ENCODE peak calls at places on chromosomes 2 and 18, in nine cellular contexts. One of them, this sample, is unnamed.

GRCh38 chr2:54047658-54048057 is 67.8 kb upstream of the ACYP2 start:
- DNase-seq in cardiac muscle cell: peak; percentile 54
- DNase-seq in neural progenitor cell: no peak
- DNase-seq in fibroblast of lung: no peak
- DNase-seq in heart left ventricle: no peak
- DNase-seq in mammary epithelial cell: no peak
- DNase-seq in body of pancreas: no peak
- DNase-seq in tibial artery: no peak
- DNase-seq in breast epithelium: no peak
- DNase-seq in this sample: no peak

GRCh38 chr2:145561152-145561551 is 1041.2 kb upstream of the ZEB2 start:
- DNase-seq in cardiac muscle cell: no peak
- DNase-seq in neural progenitor cell: no peak
- DNase-seq in fibroblast of lung: no peak
- DNase-seq in heart left ventricle: no peak
- DNase-seq in mammary epithelial cell: no peak
- DNase-seq in body of pancreas: no peak
- DNase-seq in tibial artery: no peak
- DNase-seq in breast epithelium: no peak
- DNase-seq in this sample: no peak

GRCh38 chr18:30556112-30556511 is 486.4 kb downstream of the DSC3 start:
- DNase-seq in cardiac muscle cell: no peak
- DNase-seq in neural progenitor cell: no peak
- DNase-seq in fibroblast of lung: no peak
- DNase-seq in heart left ventricle: no peak
- DNase-seq in mammary epithelial cell: no peak
- DNase-seq in body of pancreas: no peak
- DNase-seq in tibial artery: no peak
- DNase-seq in breast epithelium: no peak
- DNase-seq in this sample: no peak

GRCh38 chr2:19893520-19894134 is 8.2 kb downstream of the TTC32 start:
- DNase-seq in cardiac muscle cell: no peak
- DNase-seq in neural progenitor cell: no peak
- DNase-seq in fibroblast of lung: no peak
- DNase-seq in heart left ventricle: no peak
- DNase-seq in mammary epithelial cell: no peak
- DNase-seq in body of pancreas: no peak
- DNase-seq in tibial artery: no peak
- DNase-seq in breast epithelium: no peak
- DNase-seq in this sample: no peak

GRCh38 chr2:215454519-215454918 is 18.7 kb upstream of the FN1 start:
- DNase-seq in cardiac muscle cell: peak; percentile 67
- DNase-seq in neural progenitor cell: peak; percentile 31
- DNase-seq in fibroblast of lung: peak; percentile 66
- DNase-seq in heart left ventricle: no peak
- DNase-seq in mammary epithelial cell: peak; percentile 43
- DNase-seq in body of pancreas: no peak
- DNase-seq in tibial artery: no peak
- DNase-seq in breast epithelium: no peak
- DNase-seq in this sample: no peak

GRCh38 chr2:61435291-61435690 is 35.6 kb downstream of the USP34 start:
- DNase-seq in cardiac muscle cell: no peak
- DNase-seq in neural progenitor cell: no peak
- DNase-seq in fibroblast of lung: no peak
- DNase-seq in heart left ventricle: no peak
- DNase-seq in mammary epithelial cell: no peak
- DNase-seq in body of pancreas: no peak
- DNase-seq in tibial artery: no peak
- DNase-seq in breast epithelium: no peak
- DNase-seq in this sample: no peak

GRCh38 chr2:106124787-106125549 is 69.1 kb downstream of the UXS1 start:
- DNase-seq in cardiac muscle cell: no peak
- DNase-seq in neural progenitor cell: no peak
- DNase-seq in fibroblast of lung: no peak
- DNase-seq in heart left ventricle: no peak
- DNase-seq in mammary epithelial cell: peak; percentile 50
- DNase-seq in body of pancreas: peak; percentile 72
- DNase-seq in tibial artery: no peak
- DNase-seq in breast epithelium: no peak
- DNase-seq in this sample: no peak

GRCh38 chr2:239075918-239076727 is 228.2 kb downstream of the TWIST2 start:
- DNase-seq in cardiac muscle cell: no peak
- DNase-seq in neural progenitor cell: no peak
- DNase-seq in fibroblast of lung: no peak
- DNase-seq in heart left ventricle: no peak
- DNase-seq in mammary epithelial cell: no peak
- DNase-seq in body of pancreas: peak; percentile 11
- DNase-seq in tibial artery: peak; percentile 46
- DNase-seq in breast epithelium: no peak
- DNase-seq in this sample: no peak

GRCh38 chr2:131049150-131049718 is 44.0 kb downstream of the FAM168B start:
- DNase-seq in cardiac muscle cell: no peak
- DNase-seq in neural progenitor cell: no peak
- DNase-seq in fibroblast of lung: no peak
- DNase-seq in heart left ventricle: no peak
- DNase-seq in mammary epithelial cell: no peak
- DNase-seq in body of pancreas: no peak
- DNase-seq in tibial artery: no peak
- DNase-seq in breast epithelium: no peak
- DNase-seq in this sample: no peak

GRCh38 chr2:128564131-128564530 is 245.5 kb upstream of the HS6ST1 start:
- DNase-seq in cardiac muscle cell: no peak
- DNase-seq in neural progenitor cell: no peak
- DNase-seq in fibroblast of lung: no peak
- DNase-seq in heart left ventricle: no peak
- DNase-seq in mammary epithelial cell: no peak
- DNase-seq in body of pancreas: no peak
- DNase-seq in tibial artery: no peak
- DNase-seq in breast epithelium: no peak
- DNase-seq in this sample: peak; percentile 1

GRCh38 chr2:200778038-200778437 is 33.7 kb upstream of the BZW1 start:
- DNase-seq in cardiac muscle cell: peak; percentile 57
- DNase-seq in neural progenitor cell: no peak
- DNase-seq in fibroblast of lung: no peak
- DNase-seq in heart left ventricle: no peak
- DNase-seq in mammary epithelial cell: no peak
- DNase-seq in body of pancreas: no peak
- DNase-seq in tibial artery: no peak
- DNase-seq in breast epithelium: no peak
- DNase-seq in this sample: no peak

GRCh38 chr2:17805166-17805565 is 11.1 kb upstream of the MSGN1 start:
- DNase-seq in cardiac muscle cell: no peak
- DNase-seq in neural progenitor cell: no peak
- DNase-seq in fibroblast of lung: no peak
- DNase-seq in heart left ventricle: no peak
- DNase-seq in mammary epithelial cell: no peak
- DNase-seq in body of pancreas: no peak
- DNase-seq in tibial artery: no peak
- DNase-seq in breast epithelium: no peak
- DNase-seq in this sample: no peak

GRCh38 chr2:17800693-17801458 is 15.4 kb upstream of the MSGN1 start:
- DNase-seq in cardiac muscle cell: no peak
- DNase-seq in neural progenitor cell: no peak
- DNase-seq in fibroblast of lung: no peak
- DNase-seq in heart left ventricle: no peak
- DNase-seq in mammary epithelial cell: peak; percentile 55
- DNase-seq in body of pancreas: no peak
- DNase-seq in tibial artery: no peak
- DNase-seq in breast epithelium: no peak
- DNase-seq in this sample: no peak

GRCh38 chr2:17803492-17803891 is 12.8 kb upstream of the MSGN1 start:
- DNase-seq in cardiac muscle cell: no peak
- DNase-seq in neural progenitor cell: no peak
- DNase-seq in fibroblast of lung: no peak
- DNase-seq in heart left ventricle: no peak
- DNase-seq in mammary epithelial cell: no peak
- DNase-seq in body of pancreas: no peak
- DNase-seq in tibial artery: no peak
- DNase-seq in breast epithelium: no peak
- DNase-seq in this sample: no peak

GRCh38 chr2:17805717-17806354 is 10.4 kb upstream of the MSGN1 start:
- DNase-seq in cardiac muscle cell: no peak
- DNase-seq in neural progenitor cell: no peak
- DNase-seq in fibroblast of lung: no peak
- DNase-seq in heart left ventricle: no peak
- DNase-seq in mammary epithelial cell: no peak
- DNase-seq in body of pancreas: no peak
- DNase-seq in tibial artery: no peak
- DNase-seq in breast epithelium: no peak
- DNase-seq in this sample: no peak

GRCh38 chr2:17804358-17804757 is 11.9 kb upstream of the MSGN1 start:
- DNase-seq in cardiac muscle cell: no peak
- DNase-seq in neural progenitor cell: no peak
- DNase-seq in fibroblast of lung: no peak
- DNase-seq in heart left ventricle: no peak
- DNase-seq in mammary epithelial cell: no peak
- DNase-seq in body of pancreas: no peak
- DNase-seq in tibial artery: no peak
- DNase-seq in breast epithelium: no peak
- DNase-seq in this sample: no peak
- H3K4me1 ChIP-seq in cardiac muscle cell: no peaks in the 10 kb centered on the region
- H3K4me1 ChIP-seq in neural progenitor cell: peaks cover 6% of the 10 kb centered on the region
- H3K4me1 ChIP-seq in fibroblast of lung: no peaks in the 10 kb centered on the region
- H3K4me1 ChIP-seq in heart left ventricle: peaks cover 11% of the 10 kb centered on the region
- H3K4me1 ChIP-seq in mammary epithelial cell: no peaks in the 10 kb centered on the region
- H3K4me1 ChIP-seq in body of pancreas: no peaks in the 10 kb centered on the region
- H3K4me1 ChIP-seq in tibial artery: no peaks in the 10 kb centered on the region
- H3K4me1 ChIP-seq in breast epithelium: no peaks in the 10 kb centered on the region
- H3K4me1 ChIP-seq in this sample: no peaks in the 10 kb centered on the region

GRCh38 chr2:68287580-68288441 is 31.9 kb downstream of the CNRIP1 start:
- DNase-seq in cardiac muscle cell: peak; percentile 77
- DNase-seq in neural progenitor cell: no peak
- DNase-seq in fibroblast of lung: peak; percentile 86
- DNase-seq in heart left ventricle: no peak
- DNase-seq in mammary epithelial cell: peak; percentile 12
- DNase-seq in body of pancreas: peak; percentile 19
- DNase-seq in tibial artery: peak; percentile 30
- DNase-seq in breast epithelium: no peak
- DNase-seq in this sample: no peak
- H3K4me1 ChIP-seq in cardiac muscle cell: peaks cover 19% of the 10 kb centered on the region
- H3K4me1 ChIP-seq in neural progenitor cell: no peaks in the 10 kb centered on the region
- H3K4me1 ChIP-seq in fibroblast of lung: peaks cover 2% of the 10 kb centered on the region
- H3K4me1 ChIP-seq in heart left ventricle: no peaks in the 10 kb centered on the region
- H3K4me1 ChIP-seq in mammary epithelial cell: peaks cover 4% of the 10 kb centered on the region
- H3K4me1 ChIP-seq in body of pancreas: no peaks in the 10 kb centered on the region
- H3K4me1 ChIP-seq in tibial artery: no peaks in the 10 kb centered on the region
- H3K4me1 ChIP-seq in breast epithelium: peaks cover 13% of the 10 kb centered on the region
- H3K4me1 ChIP-seq in this sample: no peaks in the 10 kb centered on the region

GRCh38 chr18:76955529-76956170 is 133.3 kb downstream of the ZNF236 start:
- DNase-seq in cardiac muscle cell: no peak
- DNase-seq in neural progenitor cell: no peak
- DNase-seq in fibroblast of lung: no peak
- DNase-seq in heart left ventricle: no peak
- DNase-seq in mammary epithelial cell: no peak
- DNase-seq in body of pancreas: peak; percentile 67
- DNase-seq in tibial artery: no peak
- DNase-seq in breast epithelium: no peak
- DNase-seq in this sample: no peak

GRCh38 chr18:76953186-76953982 is 131.0 kb downstream of the ZNF236 start:
- DNase-seq in cardiac muscle cell: peak; percentile 63
- DNase-seq in neural progenitor cell: no peak
- DNase-seq in fibroblast of lung: peak; percentile 48
- DNase-seq in heart left ventricle: peak; percentile 69
- DNase-seq in mammary epithelial cell: no peak
- DNase-seq in body of pancreas: peak; percentile 88
- DNase-seq in tibial artery: peak; percentile 69
- DNase-seq in breast epithelium: peak; percentile 87
- DNase-seq in this sample: no peak

GRCh38 chr18:76951600-76952247 is 129.4 kb downstream of the ZNF236 start:
- DNase-seq in cardiac muscle cell: no peak
- DNase-seq in neural progenitor cell: no peak
- DNase-seq in fibroblast of lung: no peak
- DNase-seq in heart left ventricle: no peak
- DNase-seq in mammary epithelial cell: no peak
- DNase-seq in body of pancreas: no peak
- DNase-seq in tibial artery: no peak
- DNase-seq in breast epithelium: no peak
- DNase-seq in this sample: no peak

GRCh38 chr18:76956648-76957047 is 134.3 kb downstream of the ZNF236 start:
- DNase-seq in cardiac muscle cell: no peak
- DNase-seq in neural progenitor cell: no peak
- DNase-seq in fibroblast of lung: no peak
- DNase-seq in heart left ventricle: no peak
- DNase-seq in mammary epithelial cell: no peak
- DNase-seq in body of pancreas: no peak
- DNase-seq in tibial artery: no peak
- DNase-seq in breast epithelium: no peak
- DNase-seq in this sample: no peak

DNA sequence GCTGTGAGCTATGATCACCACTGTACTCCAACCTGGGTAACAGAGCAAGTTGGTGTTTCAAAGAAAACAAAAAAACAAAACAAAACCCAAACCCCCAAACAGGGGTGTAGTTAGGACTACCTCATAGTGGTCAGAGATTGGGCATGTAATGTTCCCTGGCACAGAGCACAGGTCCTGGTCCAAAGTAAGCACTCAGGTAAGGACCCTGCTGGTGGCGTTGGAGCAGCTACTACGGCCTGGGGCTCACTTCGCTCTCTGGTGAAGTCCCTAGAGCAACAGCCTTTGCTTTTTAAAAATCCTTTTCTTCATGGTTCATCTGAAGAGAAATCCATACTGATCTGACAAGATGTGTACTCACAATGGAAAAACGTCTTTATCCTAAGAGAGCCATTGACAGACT is 130.4 kb downstream of the ZNF236 start:
- DNase-seq in cardiac muscle cell: no peak
- DNase-seq in neural progenitor cell: no peak
- DNase-seq in fibroblast of lung: no peak
- DNase-seq in heart left ventricle: no peak
- DNase-seq in mammary epithelial cell: no peak
- DNase-seq in body of pancreas: no peak
- DNase-seq in tibial artery: no peak
- DNase-seq in breast epithelium: no peak
- DNase-seq in this sample: no peak
- H3K4me1 ChIP-seq in cardiac muscle cell: no peaks in the 10 kb centered on the region
- H3K4me1 ChIP-seq in neural progenitor cell: no peaks in the 10 kb centered on the region
- H3K4me1 ChIP-seq in fibroblast of lung: no peaks in the 10 kb centered on the region
- H3K4me1 ChIP-seq in heart left ventricle: peaks cover 12% of the 10 kb centered on the region
- H3K4me1 ChIP-seq in mammary epithelial cell: no peaks in the 10 kb centered on the region
- H3K4me1 ChIP-seq in body of pancreas: peaks cover 19% of the 10 kb centered on the region
- H3K4me1 ChIP-seq in tibial artery: peaks cover 13% of the 10 kb centered on the region
- H3K4me1 ChIP-seq in breast epithelium: peaks cover 4% of the 10 kb centered on the region
- H3K4me1 ChIP-seq in this sample: no peaks in the 10 kb centered on the region

DNA sequence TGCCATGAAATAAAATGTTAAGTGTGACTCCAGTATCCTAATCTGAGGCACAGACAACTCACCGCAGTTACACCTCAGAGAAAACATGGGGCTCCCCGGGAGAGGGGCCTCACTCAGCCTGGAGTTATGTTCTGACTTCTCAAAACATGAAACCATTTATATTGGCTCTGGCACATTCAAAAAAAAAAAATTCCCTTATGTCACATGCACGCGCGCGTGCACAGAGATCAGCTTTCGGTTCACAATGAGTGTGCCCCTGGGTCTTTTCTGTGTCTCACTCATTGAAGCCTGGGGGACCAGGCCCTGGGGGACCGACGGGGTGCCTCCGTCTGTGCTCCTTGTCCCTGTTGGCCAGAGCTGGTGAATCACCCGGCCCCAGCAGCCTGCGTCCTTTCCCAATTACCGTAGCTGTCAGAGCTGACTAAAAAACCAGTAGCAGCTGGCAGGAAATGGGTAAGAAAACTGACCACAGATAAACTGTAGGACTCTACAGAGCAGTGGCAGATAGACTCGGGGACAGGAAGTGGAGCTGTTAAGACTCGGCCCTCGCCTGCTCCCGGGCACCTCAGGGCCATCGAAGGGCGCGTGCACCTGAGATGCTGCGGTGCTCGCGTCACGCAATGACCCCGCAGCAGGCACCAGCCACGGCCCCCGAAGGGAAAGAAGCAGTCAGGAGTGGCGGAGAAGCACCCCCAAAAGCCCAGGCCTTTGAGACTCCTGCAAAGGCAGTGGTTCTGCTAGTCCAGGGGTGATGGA is 138.3 kb upstream of the ID2 start:
- DNase-seq in cardiac muscle cell: peak; percentile 85
- DNase-seq in neural progenitor cell: no peak
- DNase-seq in fibroblast of lung: peak; percentile 85
- DNase-seq in heart left ventricle: peak; percentile 47
- DNase-seq in mammary epithelial cell: no peak
- DNase-seq in body of pancreas: peak; percentile 33
- DNase-seq in tibial artery: peak; percentile 69
- DNase-seq in breast epithelium: no peak
- DNase-seq in this sample: no peak
- H3K4me1 ChIP-seq in cardiac muscle cell: peaks cover 56% of the 10 kb centered on the region
- H3K4me1 ChIP-seq in neural progenitor cell: no peaks in the 10 kb centered on the region
- H3K4me1 ChIP-seq in fibroblast of lung: peaks cover 10% of the 10 kb centered on the region
- H3K4me1 ChIP-seq in heart left ventricle: peaks cover 15% of the 10 kb centered on the region
- H3K4me1 ChIP-seq in mammary epithelial cell: no peaks in the 10 kb centered on the region
- H3K4me1 ChIP-seq in body of pancreas: peaks cover 19% of the 10 kb centered on the region
- H3K4me1 ChIP-seq in tibial artery: peaks cover 33% of the 10 kb centered on the region
- H3K4me1 ChIP-seq in breast epithelium: no peaks in the 10 kb centered on the region
- H3K4me1 ChIP-seq in this sample: peaks cover 62% of the 10 kb centered on the region